ENCODE peak calls at places on chromosome 17, in eight cellular contexts. M is mammary epithelial cell, B is HCT116, U is neural progenitor cell, T is adipocyte, S is neuronal stem cell, A is HepG2, F is H9. R is an unnamed sample.

GRCh38 chr17:82000803-82001649 is 21.7 kb downstream of the CENPX start:
- DNase-seq in M (no peak), B (no peak), U (no peak), T (no peak), S (no peak), A (no peak), F (no peak), R (peak; percentile 39)

GRCh38 chr17:37786481-37786880 is 41.6 kb upstream of the HNF1B start:
- DNase-seq in M (no peak), B (no peak), U (no peak), T (no peak), S (no peak), A (no peak), F (no peak), R (no peak)

GRCh38 chr17:42819939-42820535 is 4.0 kb downstream of the BECN1 start:
- DNase-seq in M (peak; percentile 32), B (peak; percentile 21), U (peak; percentile 88), T (peak; percentile 83), S (peak; percentile 69), A (peak; percentile 88), F (peak; percentile 89), R (peak; percentile 24)

GRCh38 chr17:41967141-41967920 is 736 bp downstream of the CNP start:
- DNase-seq in M (peak; percentile 30), B (peak; percentile 4), U (no peak), T (peak; percentile 9), S (no peak), A (peak; percentile 82), F (no peak), R (no peak)

GRCh38 chr17:67239597-67239996 is 5.4 kb downstream of the HELZ start:
- DNase-seq in M (no peak), B (no peak), U (no peak), T (peak; percentile 62), S (no peak), A (no peak), F (no peak), R (peak; percentile 64)

GRCh38 chr17:37392024-37392590 is 14.5 kb downstream of the ACACA start:
- DNase-seq in M (peak; percentile 44), B (no peak), U (peak; percentile 6), T (peak; percentile 71), S (no peak), A (no peak), F (no peak), R (no peak)

GRCh38 chr17:83156408-83156807 is 77.0 kb downstream of the METRNL start:
- DNase-seq in M (no peak), B (no peak), U (no peak), T (no peak), S (no peak), A (no peak), F (no peak), R (no peak)

GRCh38 chr17:66372182-66372581 is 69.8 kb downstream of the PRKCA start:
- DNase-seq in M (no peak), B (no peak), U (no peak), T (no peak), S (no peak), A (no peak), F (no peak), R (no peak)

GRCh38 chr17:46979023-46979870 is at the start of gene RPRML:
- DNase-seq in M (peak; percentile 14), B (no peak), U (peak; percentile 77), T (peak; percentile 58), S (peak; percentile 63), A (no peak), F (peak; percentile 77), R (no peak)

GRCh38 chr17:48051706-48052486 is 3.7 kb downstream of the NFE2L1 start:
- DNase-seq in M (peak; percentile 73), B (no peak), U (peak; percentile 28), T (peak; percentile 93), S (no peak), A (peak; percentile 85), F (no peak), R (peak; percentile 49)

GRCh38 chr17:6420173-6420641 is 14.7 kb downstream of the AIPL1 start:
- DNase-seq in M (no peak), B (no peak), U (peak; percentile 63), T (peak; percentile 39), S (no peak), A (no peak), F (peak; percentile 89), R (no peak)

GRCh38 chr17:65100316-65101140 is 36.6 kb upstream of the RGS9 start:
- DNase-seq in M (peak; percentile 66), B (peak; percentile 70), U (peak; percentile 92), T (peak; percentile 89), S (peak; percentile 82), A (peak; percentile 66), F (peak; percentile 94), R (peak; percentile 89)

GRCh38 chr17:65097110-65097509 is 40.1 kb upstream of the RGS9 start:
- DNase-seq in M (no peak), B (no peak), U (no peak), T (no peak), S (no peak), A (no peak), F (no peak), R (peak; percentile 78)

GRCh38 chr17:65099941-65100315 is 37.2 kb upstream of the RGS9 start:
- DNase-seq in M (peak; percentile 83), B (peak; percentile 80), U (no peak), T (peak; percentile 45), S (no peak), A (peak; percentile 29), F (peak; percentile 51), R (peak; percentile 97)

GRCh38 chr17:65101371-65101770 is 35.8 kb upstream of the RGS9 start:
- DNase-seq in M (no peak), B (no peak), U (no peak), T (no peak), S (no peak), A (no peak), F (no peak), R (no peak)

GRCh38 chr17:65099475-65099874 is 37.7 kb upstream of the RGS9 start:
- DNase-seq in M (no peak), B (no peak), U (no peak), T (no peak), S (no peak), A (no peak), F (no peak), R (no peak)
- H3K9ac ChIP-seq in M (no peak overlapping the region), B (no peak overlapping the region), U (no peak overlapping the region), T (peak overlapping the region; percentile 59), S (no peak overlapping the region), A (no peak overlapping the region), F (no peak overlapping the region), R (no peak overlapping the region)

GRCh38 chr17:40551874-40552768 is 13.2 kb downstream of the CCR7 start:
- DNase-seq in M (no peak), B (no peak), U (no peak), T (peak; percentile 97), S (no peak), A (peak; percentile 95), F (peak; percentile 24), R (no peak)

GRCh38 chr17:40554646-40555295 is 10.5 kb downstream of the CCR7 start:
- DNase-seq in M (no peak), B (no peak), U (no peak), T (no peak), S (no peak), A (no peak), F (peak; percentile 36), R (no peak)

GRCh38 chr17:40555296-40556190 is 9.7 kb downstream of the CCR7 start:
- DNase-seq in M (no peak), B (no peak), U (no peak), T (no peak), S (no peak), A (no peak), F (no peak), R (peak; percentile 87)

GRCh38 chr17:40552806-40553693 is 12.2 kb downstream of the CCR7 start:
- DNase-seq in M (no peak), B (no peak), U (no peak), T (no peak), S (no peak), A (no peak), F (peak; percentile 26), R (no peak)

GRCh38 chr17:40553694-40554534 is 11.4 kb downstream of the CCR7 start:
- DNase-seq in M (no peak), B (no peak), U (no peak), T (peak; percentile 75), S (no peak), A (peak; percentile 48), F (peak; percentile 28), R (no peak)
- H3K4me1 ChIP-seq in M (peaks cover 19% of the 10 kb centered on the region), B (peaks cover 9% of the 10 kb centered on the region), U (peaks cover 8% of the 10 kb centered on the region), T (peaks cover 96% of the 10 kb centered on the region), S (peaks cover 15% of the 10 kb centered on the region), A (peaks cover 91% of the 10 kb centered on the region), F (no peaks in the 10 kb centered on the region), R (peaks cover 73% of the 10 kb centered on the region)

DNA sequence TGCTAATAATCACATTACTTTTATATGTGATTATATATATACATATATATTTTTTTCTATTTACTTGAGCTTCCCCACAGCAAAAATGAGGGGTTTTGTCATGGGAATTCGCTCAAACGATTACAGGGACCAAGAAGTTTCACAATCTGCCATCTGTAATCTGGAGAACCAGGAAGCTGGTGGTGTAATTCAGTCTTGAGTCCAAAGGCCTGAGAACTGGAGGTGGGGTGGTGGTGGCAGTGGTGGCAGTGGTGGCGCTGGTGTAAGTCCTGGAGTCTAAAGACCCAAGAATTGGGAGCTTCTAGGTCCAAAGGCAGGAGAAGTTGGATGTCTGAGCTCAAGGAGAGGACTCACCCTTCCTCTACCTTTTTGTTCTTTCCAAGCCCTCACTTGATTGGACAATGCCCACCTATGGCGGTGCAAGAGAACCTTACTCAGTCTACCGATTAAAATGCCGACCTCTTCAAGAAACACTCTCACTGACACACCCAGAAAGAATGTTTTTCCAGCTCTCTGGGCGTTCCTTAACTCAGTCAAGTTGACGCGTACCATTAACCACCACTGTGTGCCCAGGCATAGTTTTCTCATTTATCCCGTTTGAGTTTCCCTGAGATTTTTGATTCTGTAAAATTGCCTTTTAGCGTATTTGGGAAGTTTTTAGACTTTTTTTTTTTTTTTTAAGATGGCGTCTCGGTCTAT is 31.9 kb downstream of the POLR2A start:
- DNase-seq in M (no peak), B (no peak), U (no peak), T (no peak), S (no peak), A (peak; percentile 20), F (no peak), R (no peak)
- H3K9ac ChIP-seq in M (no peak overlapping the region), B (no peak overlapping the region), U (no peak overlapping the region), T (no peak overlapping the region), S (no peak overlapping the region), A (no peak overlapping the region), F (no peak overlapping the region), R (no peak overlapping the region)

DNA sequence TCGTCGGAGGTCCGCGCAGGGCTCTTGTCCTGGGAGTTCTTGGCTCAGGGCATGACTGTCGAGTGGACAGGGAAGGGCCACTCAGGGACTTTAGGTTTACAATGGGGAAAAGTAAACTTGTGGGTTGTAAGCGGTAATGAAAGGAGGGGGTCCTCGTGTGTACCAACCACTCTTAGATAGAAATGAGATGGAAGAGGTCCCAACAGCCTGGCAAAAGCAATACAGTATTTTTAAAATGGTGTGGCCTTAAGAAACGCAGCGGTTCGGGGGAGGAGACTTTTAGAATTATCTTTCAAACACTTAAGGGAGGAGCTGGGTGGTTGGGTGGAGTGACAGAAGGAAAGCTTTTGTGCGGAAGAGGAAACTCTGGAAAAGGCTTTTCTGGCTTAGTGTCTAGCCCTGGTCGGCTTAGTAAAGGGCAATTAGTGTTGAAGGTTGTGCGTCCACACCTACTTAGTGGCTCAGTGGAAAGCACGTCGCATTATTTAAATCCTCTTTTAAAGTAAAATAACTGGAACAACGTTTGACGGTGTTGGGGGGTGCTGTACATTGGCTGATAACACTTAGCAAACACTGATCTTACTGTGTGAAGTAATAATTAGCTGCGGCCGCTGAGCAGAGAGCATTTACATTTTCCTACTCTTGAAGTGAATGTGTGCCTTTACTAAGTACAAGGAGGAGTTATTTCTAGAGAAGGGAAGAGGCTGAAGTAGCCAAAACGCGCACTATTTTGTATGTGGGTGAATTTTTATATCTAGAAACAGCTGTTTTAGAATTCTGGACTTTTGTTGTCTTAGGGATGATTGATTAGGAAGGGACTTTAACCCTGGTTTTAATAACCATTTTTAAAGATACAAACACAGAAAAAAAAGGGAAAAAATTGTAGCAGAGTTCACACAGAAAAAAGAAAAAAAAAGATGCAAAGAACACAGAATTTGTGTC is 1.0 kb downstream of the WSB1 start:
- DNase-seq in M (peak; percentile 83), B (peak; percentile 24), U (peak; percentile 82), T (peak; percentile 88), S (peak; percentile 50), A (peak; percentile 31), F (peak; percentile 48), R (peak; percentile 79)
- H3K4me1 ChIP-seq in M (peaks cover 16% of the 10 kb centered on the region), B (peaks cover 22% of the 10 kb centered on the region), U (peaks cover 18% of the 10 kb centered on the region), T (peaks cover 35% of the 10 kb centered on the region), S (peaks cover 4% of the 10 kb centered on the region), A (peaks cover 66% of the 10 kb centered on the region), F (peaks cover 2% of the 10 kb centered on the region), R (peaks cover 10% of the 10 kb centered on the region)